ENCODE peak calls at places on chromosomes 7 and 10, in six cellular contexts. One of them, this sample, is unnamed.

GRCh38 chr10:5484205-5484604 is 15.2 kb downstream of the CALML5 start:
- DNase-seq in NCI-H345: no peak
- DNase-seq in naive thymus-derived CD8-positive, alpha-beta T cell: no peak
- DNase-seq in DMS153: no peak
- DNase-seq in AG10803: no peak
- DNase-seq in GM12865: no peak
- DNase-seq in this sample: no peak

GRCh38 chr7:98086231-98086855 is 20.3 kb upstream of the LMTK2 start:
- DNase-seq in NCI-H345: no peak
- DNase-seq in AG10803: no peak
- DNase-seq in naive thymus-derived CD8-positive, alpha-beta T cell: no peak
- DNase-seq in DMS153: peak
- DNase-seq in GM12865: no peak
- DNase-seq in this sample: no peak

GRCh38 chr10:5199398-5199797 is 2.8 kb downstream of the AKR1C4 start:
- DNase-seq in NCI-H345: no peak
- DNase-seq in naive thymus-derived CD8-positive, alpha-beta T cell: no peak
- DNase-seq in DMS153: no peak
- DNase-seq in GM12865: no peak
- DNase-seq in AG10803: no peak
- DNase-seq in this sample: no peak

GRCh38 chr7:44697136-44698045 is 51.3 kb upstream of the ZMIZ2 start:
- DNase-seq in naive thymus-derived CD8-positive, alpha-beta T cell: no peak
- DNase-seq in AG10803: no peak
- DNase-seq in DMS153: no peak
- DNase-seq in NCI-H345: no peak
- DNase-seq in GM12865: no peak
- DNase-seq in this sample: no peak

GRCh38 chr10:99612167-99612831 is 7.9 kb downstream of the SLC25A28 start:
- DNase-seq in GM12865: peak
- DNase-seq in naive thymus-derived CD8-positive, alpha-beta T cell: peak
- DNase-seq in AG10803: peak
- DNase-seq in NCI-H345: peak
- DNase-seq in DMS153: peak
- DNase-seq in this sample: peak

GRCh38 chr7:130266258-130266960 is at the start of gene CPA2:
- DNase-seq in AG10803: no peak
- DNase-seq in DMS153: no peak
- DNase-seq in GM12865: no peak
- DNase-seq in NCI-H345: no peak
- DNase-seq in naive thymus-derived CD8-positive, alpha-beta T cell: no peak
- DNase-seq in this sample: no peak

GRCh38 chr10:97508342-97508741 is 9.6 kb downstream of the UBTD1 start:
- DNase-seq in NCI-H345: no peak
- DNase-seq in AG10803: peak
- DNase-seq in GM12865: no peak
- DNase-seq in naive thymus-derived CD8-positive, alpha-beta T cell: no peak
- DNase-seq in DMS153: no peak
- DNase-seq in this sample: peak

GRCh38 chr10:6721964-6722615 is 142.0 kb upstream of the PRKCQ start:
- DNase-seq in AG10803: peak
- DNase-seq in NCI-H345: no peak
- DNase-seq in GM12865: no peak
- DNase-seq in naive thymus-derived CD8-positive, alpha-beta T cell: no peak
- DNase-seq in DMS153: no peak
- DNase-seq in this sample: peak

GRCh38 chr7:88040694-88041093 is 106.6 kb downstream of the ADAM22 start:
- DNase-seq in GM12865: no peak
- DNase-seq in AG10803: peak
- DNase-seq in NCI-H345: no peak
- DNase-seq in DMS153: no peak
- DNase-seq in naive thymus-derived CD8-positive, alpha-beta T cell: no peak
- DNase-seq in this sample: no peak

GRCh38 chr10:4120454-4120853 is 335.4 kb upstream of the KLF6 start:
- DNase-seq in DMS153: no peak
- DNase-seq in AG10803: no peak
- DNase-seq in NCI-H345: no peak
- DNase-seq in naive thymus-derived CD8-positive, alpha-beta T cell: no peak
- DNase-seq in GM12865: no peak
- DNase-seq in this sample: no peak

GRCh38 chr7:107856806-107857540 is 34.0 kb upstream of the DLD start:
- DNase-seq in DMS153: no peak
- DNase-seq in GM12865: peak
- DNase-seq in naive thymus-derived CD8-positive, alpha-beta T cell: peak
- DNase-seq in NCI-H345: no peak
- DNase-seq in AG10803: peak
- DNase-seq in this sample: no peak

GRCh38 chr10:8230887-8231286 is 176.4 kb downstream of the GATA3 start:
- DNase-seq in DMS153: no peak
- DNase-seq in GM12865: no peak
- DNase-seq in naive thymus-derived CD8-positive, alpha-beta T cell: no peak
- DNase-seq in NCI-H345: no peak
- DNase-seq in AG10803: no peak
- DNase-seq in this sample: no peak

GRCh38 chr7:125316451-125316850 is 386.8 kb upstream of the POT1 start:
- DNase-seq in DMS153: no peak
- DNase-seq in NCI-H345: peak
- DNase-seq in naive thymus-derived CD8-positive, alpha-beta T cell: no peak
- DNase-seq in AG10803: no peak
- DNase-seq in GM12865: peak
- DNase-seq in this sample: no peak

GRCh38 chr10:61359452-61359851 is 93.7 kb downstream of the TMEM26 start:
- DNase-seq in AG10803: no peak
- DNase-seq in NCI-H345: no peak
- DNase-seq in naive thymus-derived CD8-positive, alpha-beta T cell: no peak
- DNase-seq in GM12865: no peak
- DNase-seq in DMS153: no peak
- DNase-seq in this sample: no peak

GRCh38 chr7:98678215-98678614 is 61.1 kb downstream of the NPTX2 start:
- DNase-seq in naive thymus-derived CD8-positive, alpha-beta T cell: no peak
- DNase-seq in DMS153: no peak
- DNase-seq in AG10803: no peak
- DNase-seq in GM12865: no peak
- DNase-seq in NCI-H345: no peak
- DNase-seq in this sample: no peak

GRCh38 chr7:4144171-4144701 is 537.9 kb upstream of the FOXK1 start:
- DNase-seq in GM12865: no peak
- DNase-seq in NCI-H345: no peak
- DNase-seq in AG10803: no peak
- DNase-seq in DMS153: no peak
- DNase-seq in naive thymus-derived CD8-positive, alpha-beta T cell: no peak
- DNase-seq in this sample: no peak

GRCh38 chr10:23891301-23891700 is 317.6 kb upstream of the KIAA1217 start:
- DNase-seq in NCI-H345: no peak
- DNase-seq in naive thymus-derived CD8-positive, alpha-beta T cell: no peak
- DNase-seq in AG10803: no peak
- DNase-seq in GM12865: no peak
- DNase-seq in DMS153: no peak
- DNase-seq in this sample: no peak

GRCh38 chr7:83166781-83167180 is 4.1 kb upstream of the PCLO start:
- DNase-seq in AG10803: no peak
- DNase-seq in NCI-H345: no peak
- DNase-seq in naive thymus-derived CD8-positive, alpha-beta T cell: no peak
- DNase-seq in DMS153: no peak
- DNase-seq in GM12865: no peak
- DNase-seq in this sample: no peak

GRCh38 chr10:97821308-97822038 is 28.2 kb upstream of the GOLGA7B start:
- DNase-seq in NCI-H345: no peak
- DNase-seq in DMS153: peak
- DNase-seq in naive thymus-derived CD8-positive, alpha-beta T cell: no peak
- DNase-seq in AG10803: no peak
- DNase-seq in GM12865: no peak
- DNase-seq in this sample: no peak

GRCh38 chr10:28959850-28960501 is 282.7 kb downstream of the BAMBI start:
- DNase-seq in NCI-H345: peak
- DNase-seq in AG10803: no peak
- DNase-seq in naive thymus-derived CD8-positive, alpha-beta T cell: no peak
- DNase-seq in GM12865: no peak
- DNase-seq in DMS153: no peak
- DNase-seq in this sample: no peak

GRCh38 chr7:4856336-4857056 is 5.3 kb downstream of the PAPOLB start:
- DNase-seq in naive thymus-derived CD8-positive, alpha-beta T cell: no peak
- DNase-seq in DMS153: peak
- DNase-seq in AG10803: no peak
- DNase-seq in NCI-H345: no peak
- DNase-seq in GM12865: no peak
- DNase-seq in this sample: no peak

This sample was measured in AG20443.